ENCODE peak calls at places on chromosomes 13 and 19, in five cellular contexts. X is pancreas, Q is body of pancreas, L is AG09309, N is tibial artery. P is an unnamed sample.

GRCh38 chr19:10812902-10813404 is 23.1 kb downstream of the TMED1 start:
- DNase-seq in X (no peak), Q (peak; percentile 37), L (peak; percentile 86), N (peak; percentile 82), P (peak; percentile 91)

GRCh38 chr13:114229486-114229885 is 5.2 kb upstream of the CDC16 start:
- DNase-seq in X (no peak), Q (no peak), L (peak; percentile 23), N (no peak), P (no peak)

GRCh38 chr13:84570831-84571230 is 688.6 kb upstream of the SLITRK1 start:
- DNase-seq in X (no peak), Q (no peak), L (no peak), N (no peak), P (no peak)

GRCh38 chr13:58472483-58472882 is 840.9 kb downstream of the PCDH17 start:
- DNase-seq in X (no peak), Q (no peak), L (no peak), N (no peak), P (no peak)

GRCh38 chr19:9667898-9668297 is 7.0 kb downstream of the ZNF562 start:
- DNase-seq in X (no peak), Q (no peak), L (no peak), N (no peak), P (no peak)

GRCh38 chr13:109883181-109884180 is 97.1 kb upstream of the IRS2 start:
- DNase-seq in X (no peak), Q (no peak), L (no peak), N (no peak), P (no peak)

GRCh38 chr19:12647490-12648071 is 19.0 kb downstream of the MAN2B1 start:
- DNase-seq in X (peak; percentile 88), Q (peak; percentile 88), L (no peak), N (peak; percentile 77), P (no peak)

GRCh38 chr19:29971648-29972047 is 29.6 kb downstream of the URI1 start:
- DNase-seq in X (no peak), Q (no peak), L (no peak), N (no peak), P (no peak)

GRCh38 chr13:37049810-37050209 is 9.7 kb downstream of the SUPT20H start:
- DNase-seq in X (no peak), Q (no peak), L (no peak), N (no peak), P (no peak)

GRCh38 chr13:94712812-94713555 is 639 bp upstream of the SOX21 start:
- DNase-seq in X (no peak), Q (peak; percentile 31), L (peak; percentile 13), N (no peak), P (peak; percentile 77)

GRCh38 chr13:46334008-46334407 is 53.0 kb downstream of the RUBCNL start:
- DNase-seq in X (no peak), Q (no peak), L (no peak), N (no peak), P (no peak)

GRCh38 chr19:1837625-1838105 is 10.6 kb downstream of the REXO1 start:
- DNase-seq in X (peak; percentile 50), Q (peak; percentile 46), L (no peak), N (no peak), P (no peak)

GRCh38 chr13:110233682-110234280 is 73.2 kb downstream of the COL4A1 start:
- DNase-seq in X (no peak), Q (no peak), L (no peak), N (no peak), P (no peak)

GRCh38 chr19:19539738-19540703 is 2.0 kb downstream of the CILP2 start:
- DNase-seq in X (peak; percentile 34), Q (peak; percentile 56), L (no peak), N (no peak), P (peak; percentile 62)

GRCh38 chr19:2455481-2456300 is 1.1 kb downstream of the LMNB2 start:
- DNase-seq in X (peak; percentile 46), Q (peak; percentile 44), L (no peak), N (no peak), P (no peak)

GRCh38 chr19:10453852-10454251 is 33.5 kb downstream of the PDE4A start:
- DNase-seq in X (no peak), Q (no peak), L (no peak), N (no peak), P (no peak)

GRCh38 chr19:30379841-30380610 is 7.8 kb downstream of the ZNF536 start:
- DNase-seq in X (no peak), Q (no peak), L (no peak), N (no peak), P (no peak)

GRCh38 chr13:102708991-102709390 is 14.1 kb upstream of the METTL21C start:
- DNase-seq in X (no peak), Q (no peak), L (no peak), N (no peak), P (no peak)

GRCh38 chr19:35727956-35728706 is 10.3 kb downstream of the KMT2B start:
- DNase-seq in X (no peak), Q (no peak), L (no peak), N (no peak), P (no peak)

GRCh38 chr13:50162001-50162400 is 146.8 kb downstream of the KCNRG start:
- DNase-seq in X (no peak), Q (no peak), L (no peak), N (no peak), P (no peak)

GRCh38 chr19:8210660-8211101 is 1.5 kb downstream of the CERS4 start:
- DNase-seq in X (no peak), Q (peak; percentile 65), L (no peak), N (no peak), P (no peak)

GRCh38 chr19:3463039-3463958 is 17.0 kb downstream of the SMIM24 start:
- DNase-seq in X (no peak), Q (no peak), L (no peak), N (no peak), P (no peak)
- H3K4me3 ChIP-seq in X (no peak overlapping the region), Q (no peak overlapping the region), L (no peak overlapping the region), N (no peak overlapping the region), P (no peak overlapping the region)

GRCh38 chr13:48402325-48402962 is 10.5 kb downstream of the LPAR6 start:
- DNase-seq in X (no peak), Q (no peak), L (no peak), N (no peak), P (no peak)

GRCh38 chr13:48403929-48404328 is 9.0 kb downstream of the LPAR6 start:
- DNase-seq in X (no peak), Q (no peak), L (no peak), N (no peak), P (no peak)

GRCh38 chr13:48405865-48406264 is 7.0 kb downstream of the LPAR6 start:
- DNase-seq in X (no peak), Q (no peak), L (no peak), N (no peak), P (no peak)

GRCh38 chr13:48403151-48403631 is 9.7 kb downstream of the LPAR6 start:
- DNase-seq in X (no peak), Q (no peak), L (no peak), N (no peak), P (no peak)

DNA sequence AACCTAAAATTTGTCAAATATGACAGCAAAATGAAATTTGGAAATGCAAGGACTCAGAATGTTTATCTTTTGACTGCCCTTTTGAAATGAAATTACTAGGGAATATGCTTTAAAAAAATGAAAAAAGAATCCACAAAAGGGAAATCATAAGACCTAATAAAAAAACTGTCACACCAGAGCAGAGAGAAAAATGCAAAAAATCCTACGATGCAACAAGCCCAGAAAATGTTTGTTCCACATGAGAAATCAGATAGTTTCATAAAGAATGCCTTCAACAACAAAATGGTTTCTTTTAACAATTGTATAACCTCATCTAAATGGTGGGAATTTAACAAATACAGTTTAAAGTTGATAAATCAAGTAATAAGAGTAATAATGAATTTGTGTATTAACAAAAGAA is 8.0 kb downstream of the LPAR6 start:
- DNase-seq in X (no peak), Q (no peak), L (no peak), N (no peak), P (no peak)
- H3K4me3 ChIP-seq in X (no peak overlapping the region), Q (no peak overlapping the region), L (no peak overlapping the region), N (no peak overlapping the region), P (no peak overlapping the region)

GRCh38 chr13:73820285-73820684 is 313.9 kb downstream of the KLF12 start:
- DNase-seq in X (no peak), Q (no peak), L (no peak), N (no peak), P (no peak)
- H3K4me3 ChIP-seq in X (no peak overlapping the region), Q (no peak overlapping the region), L (no peak overlapping the region), N (no peak overlapping the region), P (no peak overlapping the region)

GRCh38 chr13:33676700-33677048 is 141.3 kb upstream of the RFC3 start:
- DNase-seq in X (peak; percentile 73), Q (peak; percentile 84), L (peak; percentile 10), N (no peak), P (peak; percentile 29)

GRCh38 chr13:33677215-33677614 is 140.7 kb upstream of the RFC3 start:
- DNase-seq in X (no peak), Q (no peak), L (no peak), N (no peak), P (no peak)

GRCh38 chr13:33678906-33679657 is 138.9 kb upstream of the RFC3 start:
- DNase-seq in X (peak; percentile 77), Q (peak; percentile 81), L (peak; percentile 35), N (no peak), P (peak; percentile 48)

GRCh38 chr13:33678084-33678483 is 139.9 kb upstream of the RFC3 start:
- DNase-seq in X (no peak), Q (no peak), L (no peak), N (no peak), P (no peak)

GRCh38 chr13:33676045-33676699 is 141.8 kb upstream of the RFC3 start:
- DNase-seq in X (peak; percentile 55), Q (peak; percentile 75), L (no peak), N (no peak), P (peak; percentile 4)
- H3K4me3 ChIP-seq in X (no peak overlapping the region), Q (peak overlapping the region; percentile 2), L (peak overlapping the region; percentile 36), N (peak overlapping the region; percentile 41), P (peak overlapping the region; percentile 18)

GRCh38 chr19:16293133-16294085 is 31.2 kb upstream of the KLF2 start:
- DNase-seq in X (peak; percentile 71), Q (peak; percentile 63), L (peak; percentile 96), N (peak; percentile 92), P (peak; percentile 85)
- H3K4me3 ChIP-seq in X (no peak overlapping the region), Q (no peak overlapping the region), L (peak overlapping the region; percentile 53), N (peak overlapping the region; percentile 36), P (no peak overlapping the region)

GRCh38 chr13:98143601-98144500 is 957 bp downstream of the FARP1 start:
- DNase-seq in X (peak; percentile 33), Q (peak; percentile 43), L (peak; percentile 21), N (peak; percentile 66), P (peak; percentile 53)
- H3K4me3 ChIP-seq in X (peak overlapping the region; percentile 63), Q (peak overlapping the region; percentile 78), L (peak overlapping the region; percentile 71), N (peak overlapping the region; percentile 81), P (peak overlapping the region; percentile 64)